ENCODE peak calls at places on chromosomes 11 and 22, in six cellular contexts. J is adrenal gland, R is Peyer's patch, L is body of pancreas, U is spleen, F is A549. Y is an unnamed sample. For H3K4me1, the result is how much of the 10 kb centered on the place peaks cover.

GRCh38 chr11:42857344-42857743 is 454.5 kb upstream of the API5 start:
- DNase-seq in J (no peak), F (no peak), U (no peak), R (no peak), L (no peak), Y (no peak)

GRCh38 chr11:64723117-64723906 is at the start of gene NRXN2:
- DNase-seq in J (peak), F (peak), L (peak), U (peak), R (peak), Y (peak)

GRCh38 chr11:65399249-65399648 is 12.8 kb downstream of the FRMD8 start:
- DNase-seq in L (no peak), U (no peak), R (no peak), J (no peak), F (no peak), Y (no peak)

GRCh38 chr11:9075441-9076000 is 15.9 kb downstream of the SCUBE2 start:
- DNase-seq in U (no peak), L (no peak), R (no peak), F (no peak), J (no peak), Y (no peak)

GRCh38 chr11:17486666-17487065 is 10.0 kb upstream of the ABCC8 start:
- DNase-seq in U (no peak), J (no peak), F (no peak), L (no peak), R (no peak), Y (no peak)

GRCh38 chr22:17121235-17122195 is at the start of gene TMEM121B:
- DNase-seq in R (peak), F (no peak), J (peak), U (peak), L (peak), Y (peak)

GRCh38 chr11:10275714-10276113 is 18.3 kb downstream of the SBF2 start:
- DNase-seq in L (no peak), U (no peak), J (no peak), R (no peak), F (no peak), Y (no peak)

GRCh38 chr11:17428261-17428660 is 39.8 kb upstream of the KCNJ11 start:
- DNase-seq in U (peak), J (no peak), F (no peak), L (no peak), R (no peak), Y (no peak)

GRCh38 chr22:37464181-37464580 is 22.0 kb downstream of the MFNG start:
- DNase-seq in J (no peak), F (no peak), L (no peak), R (no peak), U (no peak), Y (peak)

GRCh38 chr22:40547729-40548143 is 88.8 kb downstream of the MRTFA start:
- DNase-seq in J (no peak), U (no peak), L (no peak), F (no peak), R (no peak), Y (no peak)

GRCh38 chr22:43230983-43231723 is 44.2 kb upstream of the TTLL12 start:
- DNase-seq in L (peak), F (peak), U (peak), R (peak), J (peak), Y (peak)

GRCh38 chr11:46917109-46918086 is 952 bp downstream of the LRP4 start:
- DNase-seq in R (peak), J (no peak), L (no peak), U (no peak), F (peak), Y (no peak)

GRCh38 chr22:32281092-32281491 is 25.9 kb upstream of the SLC5A4 start:
- DNase-seq in J (no peak), F (peak), L (no peak), R (no peak), U (no peak), Y (no peak)

GRCh38 chr22:28016781-28017557 is 97.9 kb upstream of the PITPNB start:
- DNase-seq in U (peak), L (no peak), R (no peak), J (peak), F (no peak), Y (no peak)

GRCh38 chr11:27285761-27286160 is 77.3 kb downstream of the CCDC34 start:
- DNase-seq in R (no peak), L (no peak), F (no peak), U (no peak), J (no peak), Y (no peak)

GRCh38 chr11:121479839-121480238 is 27.1 kb upstream of the SORL1-AS1 start:
- DNase-seq in R (no peak), J (no peak), L (no peak), F (no peak), U (no peak), Y (no peak)

GRCh38 chr11:18698341-18699268 is at the start of gene TMEM86A:
- DNase-seq in R (peak), L (peak), F (peak), J (peak), U (peak), Y (peak)

DNA sequence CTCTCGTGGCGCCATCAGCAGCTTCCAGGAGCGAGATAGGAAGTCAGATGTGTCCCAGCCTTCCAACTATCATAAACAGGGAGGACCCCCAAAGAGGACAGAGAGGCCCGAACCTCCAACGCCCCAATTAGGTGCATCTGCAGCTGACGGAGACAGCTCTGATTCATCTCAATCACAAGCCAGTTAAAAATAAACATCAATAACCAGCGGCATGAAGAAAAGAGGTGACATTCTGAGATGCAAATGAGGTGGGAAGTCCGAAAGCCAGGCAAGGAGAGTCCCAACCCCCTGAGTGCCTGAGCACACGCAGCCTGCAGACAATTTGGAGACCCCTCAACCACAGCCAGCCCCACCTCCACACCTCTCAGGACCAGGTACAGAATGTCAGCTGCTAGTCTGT is 28.1 kb upstream of the IGSF9B start:
- DNase-seq in U (no peak), J (no peak), L (no peak), F (no peak), R (no peak), Y (no peak)
- TF ChIP-seq POLR2A in U (no peak), J (no peak), L (no peak), F (no peak), R (no peak), Y (no peak)

GRCh38 chr11:12581923-12582322 is 92.3 kb upstream of the TEAD1 start:
- DNase-seq in F (peak), R (no peak), L (no peak), U (no peak), J (no peak), Y (no peak)

GRCh38 chr11:12585861-12586260 is 88.4 kb upstream of the TEAD1 start:
- DNase-seq in J (no peak), U (no peak), F (no peak), L (peak), R (no peak), Y (no peak)

GRCh38 chr11:12591706-12592105 is 82.5 kb upstream of the TEAD1 start:
- DNase-seq in J (no peak), L (no peak), F (no peak), R (no peak), U (no peak), Y (no peak)

GRCh38 chr11:12592283-12592682 is 81.9 kb upstream of the TEAD1 start:
- DNase-seq in F (no peak), L (no peak), R (no peak), J (no peak), U (no peak), Y (no peak)

GRCh38 chr11:12587333-12587997 is 86.8 kb upstream of the TEAD1 start:
- DNase-seq in R (no peak), L (no peak), J (no peak), U (no peak), F (no peak), Y (no peak)
- H3K4me1 ChIP-seq in R (under half), L (under half), J (under half), U (under half), F (under half), Y (under half)

GRCh38 chr11:2314525-2315394 is 12.9 kb downstream of the TSPAN32 start:
- DNase-seq in R (peak), J (peak), L (peak), F (no peak), U (peak), Y (peak)

GRCh38 chr11:2313051-2313951 is 11.5 kb downstream of the TSPAN32 start:
- DNase-seq in U (peak), L (no peak), J (no peak), R (peak), F (no peak), Y (peak)

GRCh38 chr11:2315395-2316168 is 13.8 kb downstream of the TSPAN32 start:
- DNase-seq in J (no peak), F (no peak), L (peak), U (peak), R (peak), Y (peak)

GRCh38 chr11:2312232-2313042 is 10.6 kb downstream of the TSPAN32 start:
- DNase-seq in J (no peak), F (no peak), U (peak), R (peak), L (no peak), Y (peak)

DNA sequence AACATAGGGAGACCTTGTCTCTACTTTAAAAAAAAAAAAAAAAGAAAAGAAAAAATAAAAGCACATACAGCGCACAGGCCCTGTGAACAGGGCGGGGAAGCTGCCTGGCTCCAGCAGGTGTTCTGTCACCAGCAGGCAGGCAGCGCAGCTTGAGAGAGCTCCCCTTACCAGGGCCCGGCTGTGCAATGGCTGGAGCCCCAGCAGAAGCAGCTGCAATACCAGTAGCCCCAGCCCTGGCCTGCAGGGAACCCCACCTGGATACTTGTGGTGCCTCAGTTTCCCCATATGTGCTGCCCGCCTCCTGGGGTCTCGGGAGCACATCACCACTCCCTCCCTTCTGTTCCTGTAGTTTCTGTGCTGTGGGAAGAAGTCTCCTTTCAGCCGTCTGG is 12.3 kb downstream of the TSPAN32 start:
- DNase-seq in F (no peak), U (peak), R (no peak), L (peak), J (no peak), Y (no peak)
- TF ChIP-seq POLR2A in F (no peak), U (no peak), R (no peak), L (no peak), J (no peak), Y (no peak)

GRCh38 chr11:93370260-93370659 is 39.7 kb downstream of the DEUP1 start:
- DNase-seq in L (no peak), R (no peak), F (no peak), U (no peak), J (no peak), Y (no peak)

DNA sequence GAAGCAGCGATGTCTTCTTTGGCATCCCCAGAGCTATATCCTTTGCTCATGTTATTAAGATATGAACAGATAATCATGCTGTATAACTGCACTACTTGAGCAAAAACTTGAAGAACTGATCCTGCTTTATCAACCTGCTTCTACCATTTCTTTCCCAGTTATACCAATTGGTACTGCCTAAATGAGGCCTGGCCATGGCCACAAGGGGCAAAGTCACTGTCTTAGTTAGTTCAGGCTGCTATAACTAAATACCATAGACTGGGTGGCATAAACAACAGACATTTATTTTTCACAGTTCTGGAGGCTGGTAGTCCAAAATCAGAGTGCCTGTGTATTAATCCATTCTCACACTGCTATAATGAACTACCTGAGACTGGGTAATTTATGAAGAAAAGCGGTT is 37.5 kb downstream of the DEUP1 start:
- DNase-seq in J (no peak), F (no peak), U (no peak), R (no peak), L (no peak), Y (no peak)
- H3K4me1 ChIP-seq in J (under half), F (under half), U (under half), R (under half), L (under half), Y (under half)

GRCh38 chr11:3341298-3341697 is 37.6 kb downstream of the ZNF195 start:
- DNase-seq in L (peak), F (no peak), J (peak), R (peak), U (no peak), Y (no peak)
- TF ChIP-seq POLR2A in L (no peak), F (no peak), J (no peak), R (no peak), U (no peak), Y (no peak)